ENCODE peak calls at places on chromosomes 11 and 22, in eight cellular contexts. One of them, this sample, is unnamed.

GRCh38 chr11:118275184-118275583 is 11.1 kb upstream of the MPZL2 start:
- DNase-seq in Calu3: no peak
- DNase-seq in colonic mucosa: no peak
- DNase-seq in HFFc6: peak; percentile 63
- DNase-seq in fibroblast of lung: peak; percentile 58
- DNase-seq in neural crest cell: no peak
- DNase-seq in pancreas: no peak
- DNase-seq in H9: no peak
- DNase-seq in this sample: no peak

GRCh38 chr11:27282141-27282590 is 80.8 kb downstream of the CCDC34 start:
- DNase-seq in neural crest cell: no peak
- DNase-seq in fibroblast of lung: peak; percentile 100
- DNase-seq in colonic mucosa: no peak
- DNase-seq in pancreas: no peak
- DNase-seq in H9: no peak
- DNase-seq in Calu3: no peak
- DNase-seq in HFFc6: peak; percentile 78
- DNase-seq in this sample: no peak

GRCh38 chr11:96335389-96335788 is 7.6 kb downstream of the MAML2 start:
- DNase-seq in Calu3: no peak
- DNase-seq in HFFc6: no peak
- DNase-seq in H9: no peak
- DNase-seq in pancreas: no peak
- DNase-seq in neural crest cell: no peak
- DNase-seq in fibroblast of lung: no peak
- DNase-seq in colonic mucosa: no peak
- DNase-seq in this sample: no peak

GRCh38 chr11:110907629-110908028 is 195.4 kb upstream of the ARHGAP20 start:
- DNase-seq in H9: no peak
- DNase-seq in colonic mucosa: peak; percentile 65
- DNase-seq in HFFc6: peak; percentile 87
- DNase-seq in neural crest cell: no peak
- DNase-seq in fibroblast of lung: peak; percentile 99
- DNase-seq in pancreas: no peak
- DNase-seq in Calu3: peak; percentile 41
- DNase-seq in this sample: no peak

GRCh38 chr22:25475554-25476022 is 88.9 kb upstream of the GRK3 start:
- DNase-seq in neural crest cell: no peak
- DNase-seq in fibroblast of lung: peak; percentile 69
- DNase-seq in H9: no peak
- DNase-seq in colonic mucosa: no peak
- DNase-seq in HFFc6: no peak
- DNase-seq in pancreas: no peak
- DNase-seq in Calu3: no peak
- DNase-seq in this sample: peak; percentile 55

GRCh38 chr11:112961146-112961668 is at the start of gene NCAM1:
- DNase-seq in colonic mucosa: peak; percentile 59
- DNase-seq in fibroblast of lung: peak; percentile 84
- DNase-seq in pancreas: peak; percentile 32
- DNase-seq in H9: peak; percentile 97
- DNase-seq in HFFc6: no peak
- DNase-seq in neural crest cell: peak; percentile 94
- DNase-seq in Calu3: peak; percentile 65
- DNase-seq in this sample: peak; percentile 90

GRCh38 chr11:61092280-61092766 is 10.0 kb upstream of the CD5 start:
- DNase-seq in fibroblast of lung: no peak
- DNase-seq in HFFc6: no peak
- DNase-seq in H9: no peak
- DNase-seq in Calu3: no peak
- DNase-seq in pancreas: no peak
- DNase-seq in colonic mucosa: no peak
- DNase-seq in neural crest cell: no peak
- DNase-seq in this sample: no peak

GRCh38 chr11:88478136-88478785 is 140.7 kb upstream of the CTSC start:
- DNase-seq in colonic mucosa: no peak
- DNase-seq in fibroblast of lung: no peak
- DNase-seq in HFFc6: no peak
- DNase-seq in H9: no peak
- DNase-seq in pancreas: no peak
- DNase-seq in neural crest cell: no peak
- DNase-seq in Calu3: no peak
- DNase-seq in this sample: no peak

GRCh38 chr11:73178681-73179080 is 36.6 kb upstream of the FCHSD2 start:
- DNase-seq in neural crest cell: no peak
- DNase-seq in colonic mucosa: no peak
- DNase-seq in H9: no peak
- DNase-seq in Calu3: no peak
- DNase-seq in pancreas: no peak
- DNase-seq in fibroblast of lung: no peak
- DNase-seq in HFFc6: no peak
- DNase-seq in this sample: no peak

GRCh38 chr11:128424271-128424709 is 163.1 kb downstream of the ETS1 start:
- DNase-seq in colonic mucosa: peak; percentile 45
- DNase-seq in pancreas: peak; percentile 10
- DNase-seq in H9: no peak
- DNase-seq in Calu3: no peak
- DNase-seq in fibroblast of lung: peak; percentile 47
- DNase-seq in HFFc6: no peak
- DNase-seq in neural crest cell: no peak
- DNase-seq in this sample: no peak

GRCh38 chr11:92272651-92273050 is 48.0 kb downstream of the FAT3 start:
- DNase-seq in fibroblast of lung: no peak
- DNase-seq in HFFc6: no peak
- DNase-seq in pancreas: no peak
- DNase-seq in neural crest cell: no peak
- DNase-seq in colonic mucosa: no peak
- DNase-seq in Calu3: no peak
- DNase-seq in H9: no peak
- DNase-seq in this sample: no peak
- TF ChIP-seq CTCF in fibroblast of lung: no peak
- TF ChIP-seq CTCF in HFFc6: no peak
- TF ChIP-seq CTCF in pancreas: no peak
- TF ChIP-seq CTCF in neural crest cell: no peak
- TF ChIP-seq CTCF in colonic mucosa: no peak
- TF ChIP-seq CTCF in Calu3: no peak
- TF ChIP-seq CTCF in H9: no peak
- TF ChIP-seq CTCF in this sample: no peak

DNA sequence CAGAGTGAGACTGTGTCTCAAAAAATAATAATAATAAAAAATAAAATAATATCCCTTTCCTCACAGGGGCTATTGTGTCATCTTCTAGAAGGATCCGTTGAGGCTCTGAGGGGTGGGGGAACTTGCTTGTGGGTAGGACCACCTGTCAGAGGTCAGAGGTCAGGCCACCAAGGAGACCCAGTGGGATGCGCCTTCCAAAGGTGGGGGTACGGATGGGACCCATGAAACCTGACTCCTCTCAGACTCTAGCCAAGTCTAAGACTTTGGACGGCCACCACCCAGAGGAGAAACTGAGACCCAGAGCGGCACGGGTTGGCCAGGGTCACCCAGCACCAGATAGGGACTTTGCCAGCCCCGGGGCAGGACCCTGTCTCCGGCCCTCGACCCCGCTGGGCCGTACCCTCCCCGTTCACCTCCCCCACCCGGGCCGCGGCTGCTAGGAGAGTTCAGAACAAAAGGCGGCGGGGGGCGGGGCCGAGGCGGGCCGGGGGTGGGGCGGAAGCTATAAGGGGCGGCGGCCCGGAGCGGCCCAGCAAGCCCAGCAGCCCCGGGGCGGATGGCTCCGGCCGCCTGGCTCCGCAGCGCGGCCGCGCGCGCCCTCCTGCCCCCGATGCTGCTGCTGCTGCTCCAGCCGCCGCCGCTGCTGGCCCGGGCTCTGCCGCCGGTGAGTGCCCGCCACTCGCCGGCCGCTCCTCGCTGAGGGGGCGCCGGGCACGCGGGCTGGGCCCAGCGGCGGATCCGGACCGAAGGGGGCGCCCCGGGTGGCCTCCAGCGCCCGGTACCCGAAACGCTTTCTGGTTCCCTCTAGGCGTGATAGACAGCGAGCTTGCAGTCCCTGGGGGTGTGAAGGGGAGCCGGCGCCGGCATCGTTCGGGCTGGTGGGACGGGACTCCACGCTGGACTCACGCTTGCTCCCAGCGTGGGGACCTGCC is at the start of gene MMP11:
- DNase-seq in fibroblast of lung: peak; percentile 37
- DNase-seq in colonic mucosa: peak; percentile 81
- DNase-seq in HFFc6: no peak
- DNase-seq in neural crest cell: peak; percentile 59
- DNase-seq in pancreas: no peak
- DNase-seq in H9: peak; percentile 79
- DNase-seq in Calu3: peak; percentile 50
- DNase-seq in this sample: peak; percentile 57
- TF ChIP-seq CTCF in fibroblast of lung: no peak
- TF ChIP-seq CTCF in colonic mucosa: no peak
- TF ChIP-seq CTCF in HFFc6: peak; percentile 34
- TF ChIP-seq CTCF in neural crest cell: no peak
- TF ChIP-seq CTCF in pancreas: no peak
- TF ChIP-seq CTCF in H9: no peak
- TF ChIP-seq CTCF in Calu3: no peak
- TF ChIP-seq CTCF in this sample: no peak

DNA sequence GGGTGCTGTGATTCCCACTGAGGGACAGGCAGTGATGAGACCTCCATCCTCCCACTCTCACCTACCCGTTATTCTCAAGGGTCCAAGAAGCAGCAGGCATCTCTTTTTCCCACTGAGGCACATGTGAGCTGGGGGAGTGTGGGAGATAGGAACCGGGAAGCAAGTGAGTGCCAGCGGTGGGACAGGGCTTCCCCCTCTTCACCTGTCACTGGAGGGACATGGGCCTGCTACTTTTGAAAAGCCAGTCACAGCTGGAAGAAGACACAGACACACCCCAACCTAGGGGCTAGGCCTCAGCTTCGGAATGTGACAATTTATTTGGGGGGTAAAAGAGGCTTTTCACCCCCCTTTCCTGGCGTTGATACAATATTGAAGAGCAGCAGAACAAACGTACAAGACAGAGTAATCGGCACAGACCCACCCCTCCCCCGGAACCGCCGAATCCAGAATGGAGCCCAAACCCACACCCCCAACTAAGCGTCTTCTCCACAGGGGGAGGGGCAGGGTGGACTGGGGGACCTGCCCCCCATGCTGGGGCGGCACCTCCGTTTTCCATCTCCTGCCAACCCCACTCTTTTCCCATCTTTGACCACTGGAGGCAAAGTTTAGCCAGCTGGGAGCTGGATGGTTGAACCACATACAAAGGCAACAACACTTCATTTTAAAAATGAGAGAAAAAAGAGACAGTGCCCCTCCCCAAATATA is 10.7 kb downstream of the CBX6 start:
- DNase-seq in fibroblast of lung: no peak
- DNase-seq in H9: peak; percentile 24
- DNase-seq in HFFc6: peak; percentile 23
- DNase-seq in pancreas: no peak
- DNase-seq in neural crest cell: no peak
- DNase-seq in colonic mucosa: no peak
- DNase-seq in Calu3: no peak
- DNase-seq in this sample: no peak
- TF ChIP-seq CTCF in fibroblast of lung: peak; percentile 45
- TF ChIP-seq CTCF in H9: peak; percentile 39
- TF ChIP-seq CTCF in HFFc6: peak; percentile 58
- TF ChIP-seq CTCF in pancreas: no peak
- TF ChIP-seq CTCF in neural crest cell: peak; percentile 41
- TF ChIP-seq CTCF in colonic mucosa: no peak
- TF ChIP-seq CTCF in Calu3: peak; percentile 29
- TF ChIP-seq CTCF in this sample: no peak

GRCh38 chr11:108025387-108026080 is 16.8 kb downstream of the CUL5 start:
- DNase-seq in HFFc6: no peak
- DNase-seq in colonic mucosa: no peak
- DNase-seq in pancreas: no peak
- DNase-seq in fibroblast of lung: no peak
- DNase-seq in Calu3: no peak
- DNase-seq in H9: no peak
- DNase-seq in neural crest cell: no peak
- DNase-seq in this sample: no peak
- TF ChIP-seq CTCF in HFFc6: no peak
- TF ChIP-seq CTCF in colonic mucosa: no peak
- TF ChIP-seq CTCF in pancreas: no peak
- TF ChIP-seq CTCF in fibroblast of lung: peak; percentile 14
- TF ChIP-seq CTCF in Calu3: no peak
- TF ChIP-seq CTCF in H9: peak; percentile 23
- TF ChIP-seq CTCF in neural crest cell: no peak
- TF ChIP-seq CTCF in this sample: no peak

GRCh38 chr11:36088234-36088975 is 144.5 kb downstream of the LDLRAD3 start:
- DNase-seq in colonic mucosa: no peak
- DNase-seq in pancreas: no peak
- DNase-seq in HFFc6: peak; percentile 23
- DNase-seq in Calu3: no peak
- DNase-seq in H9: no peak
- DNase-seq in fibroblast of lung: peak; percentile 55
- DNase-seq in neural crest cell: no peak
- DNase-seq in this sample: no peak
- TF ChIP-seq CTCF in colonic mucosa: no peak
- TF ChIP-seq CTCF in pancreas: no peak
- TF ChIP-seq CTCF in HFFc6: no peak
- TF ChIP-seq CTCF in Calu3: no peak
- TF ChIP-seq CTCF in H9: no peak
- TF ChIP-seq CTCF in fibroblast of lung: no peak
- TF ChIP-seq CTCF in neural crest cell: no peak
- TF ChIP-seq CTCF in this sample: no peak

DNA sequence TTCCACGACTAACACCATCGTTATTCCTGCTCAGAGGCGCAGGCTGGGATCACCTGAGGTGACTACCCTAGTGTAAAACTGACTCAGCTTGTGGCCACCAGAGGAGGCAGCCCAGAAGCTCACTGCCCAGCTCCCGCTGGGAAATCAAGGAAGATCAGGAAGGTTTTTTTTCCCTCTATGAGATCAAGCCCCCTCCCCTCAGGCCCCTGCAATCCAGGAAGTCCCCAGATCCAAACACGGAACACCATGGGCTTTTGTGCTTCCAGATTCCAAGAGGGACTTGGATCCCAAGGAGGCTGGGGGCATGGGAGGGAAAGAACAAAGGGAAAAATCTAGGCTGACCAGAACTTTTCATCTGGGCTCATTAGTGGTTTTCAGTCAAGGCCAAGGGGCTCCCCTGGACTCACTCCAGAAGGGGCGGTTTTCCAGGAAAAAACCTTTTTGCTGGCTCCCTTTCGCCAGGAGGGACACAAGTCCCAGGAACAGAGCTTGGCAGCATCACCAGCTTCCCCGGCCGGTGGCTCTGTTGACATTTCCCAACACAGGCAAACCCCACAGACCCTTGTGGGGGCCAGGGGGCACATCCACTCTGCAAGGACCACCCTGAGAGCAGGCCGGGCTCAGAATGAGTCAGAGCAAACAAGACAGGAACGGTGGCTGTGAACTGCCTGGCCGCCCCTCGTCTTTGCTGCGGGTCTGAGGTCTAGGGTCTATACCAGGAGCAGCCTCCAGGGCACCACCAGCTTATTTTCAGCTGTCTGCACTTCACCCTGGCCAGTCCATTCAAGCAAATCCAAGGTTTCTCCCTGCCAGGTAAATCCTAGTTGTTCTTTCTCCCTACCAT is 36.8 kb downstream of the MYH9 start:
- DNase-seq in HFFc6: peak; percentile 67
- DNase-seq in pancreas: no peak
- DNase-seq in H9: no peak
- DNase-seq in fibroblast of lung: peak; percentile 86
- DNase-seq in colonic mucosa: peak; percentile 23
- DNase-seq in neural crest cell: no peak
- DNase-seq in Calu3: no peak
- DNase-seq in this sample: no peak
- TF ChIP-seq CTCF in HFFc6: no peak
- TF ChIP-seq CTCF in pancreas: no peak
- TF ChIP-seq CTCF in H9: peak; percentile 24
- TF ChIP-seq CTCF in fibroblast of lung: peak; percentile 33
- TF ChIP-seq CTCF in colonic mucosa: no peak
- TF ChIP-seq CTCF in neural crest cell: peak; percentile 14
- TF ChIP-seq CTCF in Calu3: no peak
- TF ChIP-seq CTCF in this sample: no peak

GRCh38 chr11:40819230-40819629 is 640.2 kb downstream of the LRRC4C start:
- DNase-seq in fibroblast of lung: no peak
- DNase-seq in HFFc6: no peak
- DNase-seq in neural crest cell: no peak
- DNase-seq in H9: peak; percentile 30
- DNase-seq in colonic mucosa: no peak
- DNase-seq in Calu3: no peak
- DNase-seq in pancreas: no peak
- DNase-seq in this sample: no peak
- TF ChIP-seq CTCF in fibroblast of lung: no peak
- TF ChIP-seq CTCF in HFFc6: no peak
- TF ChIP-seq CTCF in neural crest cell: no peak
- TF ChIP-seq CTCF in H9: peak; percentile 60
- TF ChIP-seq CTCF in colonic mucosa: no peak
- TF ChIP-seq CTCF in Calu3: no peak
- TF ChIP-seq CTCF in pancreas: no peak
- TF ChIP-seq CTCF in this sample: no peak